ENCODE peak calls at places on chromosomes 16 and 17, in five cellular contexts. C is WTC11, R is HCT116, Z is H1, G is GM12878. F is an unnamed sample.

GRCh38 chr16:67173808-67174705 is 3.7 kb downstream of the NOL3 start:
- DNase-seq in C (peak; percentile 76), R (no peak), Z (peak; percentile 78), G (no peak), F (no peak)

GRCh38 chr17:31677681-31678080 is 181.4 kb downstream of the COPRS start:
- DNase-seq in C (no peak), R (no peak), Z (no peak), G (no peak), F (no peak)

GRCh38 chr16:79437764-79438728 is 162.5 kb downstream of the MAF start:
- DNase-seq in C (peak; percentile 46), R (no peak), Z (peak; percentile 59), G (no peak), F (no peak)

GRCh38 chr16:86777098-86777946 is 199.0 kb downstream of the FOXL1 start:
- DNase-seq in C (no peak), R (no peak), Z (no peak), G (no peak), F (no peak)

GRCh38 chr16:79776243-79776884 is 175.8 kb upstream of the MAF start:
- DNase-seq in C (no peak), R (no peak), Z (no peak), G (no peak), F (no peak)

GRCh38 chr17:63477471-63478440 is 895 bp downstream of the ACE start:
- DNase-seq in C (peak; percentile 29), R (no peak), Z (no peak), G (no peak), F (no peak)

GRCh38 chr17:46782250-46782953 is 36.1 kb downstream of the WNT3 start:
- DNase-seq in C (peak; percentile 75), R (no peak), Z (peak; percentile 69), G (no peak), F (peak; percentile 63)

GRCh38 chr17:28279411-28279810 is 39.6 kb upstream of the TMEM97 start:
- DNase-seq in C (no peak), R (no peak), Z (no peak), G (no peak), F (no peak)

GRCh38 chr16:83744521-83744981 is 63.2 kb upstream of the HSBP1 start:
- DNase-seq in C (no peak), R (no peak), Z (no peak), G (no peak), F (no peak)

GRCh38 chr17:13334374-13334773 is 267.4 kb downstream of the HS3ST3A1 start:
- DNase-seq in C (no peak), R (no peak), Z (no peak), G (no peak), F (no peak)

GRCh38 chr17:12744298-12744697 is 45.0 kb upstream of the ARHGAP44 start:
- DNase-seq in C (no peak), R (no peak), Z (no peak), G (no peak), F (no peak)

GRCh38 chr17:42682400-42683384 is at the start of gene CNTNAP1:
- DNase-seq in C (peak; percentile 73), R (no peak), Z (peak; percentile 77), G (no peak), F (peak; percentile 48)

GRCh38 chr16:67158637-67159600 is 790 bp downstream of the TRADD start:
- DNase-seq in C (peak; percentile 48), R (no peak), Z (peak; percentile 73), G (peak; percentile 71), F (no peak)

GRCh38 chr16:11671271-11671670 is 3.0 kb downstream of the SNN start:
- DNase-seq in C (no peak), R (no peak), Z (no peak), G (no peak), F (no peak)

GRCh38 chr17:73480740-73481139 is 163.5 kb downstream of the SDK2 start:
- DNase-seq in C (no peak), R (no peak), Z (no peak), G (no peak), F (no peak)

GRCh38 chr17:82964851-82965341 is 114.5 kb upstream of the METRNL start:
- DNase-seq in C (no peak), R (no peak), Z (no peak), G (no peak), F (no peak)
- TF ChIP-seq SP1 in C (no peak), R (no peak), Z (no peak), G (no peak), F (no peak)

DNA sequence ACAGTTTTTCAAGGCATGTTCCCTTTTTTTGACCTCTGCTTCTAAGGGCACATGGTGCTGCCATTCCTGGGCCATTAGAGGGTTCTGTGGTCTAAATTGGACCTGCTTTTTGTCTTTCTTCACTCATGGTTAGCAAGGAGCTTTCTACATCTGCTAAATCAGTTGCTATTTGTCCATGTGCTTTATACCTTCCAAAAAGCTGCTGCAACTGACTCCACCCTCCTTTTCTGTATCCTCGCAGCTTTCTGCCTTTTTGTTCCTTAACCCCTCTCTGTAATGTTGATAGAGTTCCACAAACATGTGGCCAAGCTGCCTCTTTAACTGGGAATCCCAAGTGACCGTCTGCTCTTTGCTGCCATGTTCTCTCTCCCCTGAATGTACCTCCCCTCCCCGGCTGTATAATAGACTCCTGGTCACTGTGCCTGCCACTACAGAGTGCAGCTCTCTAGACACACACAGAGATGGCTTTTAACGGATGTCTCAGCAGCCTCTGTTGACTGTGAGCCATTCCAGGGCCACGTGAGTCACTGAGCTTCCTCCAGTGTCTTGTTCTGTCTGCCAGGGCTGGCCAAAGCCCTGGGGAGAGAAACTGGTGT is 57.4 kb upstream of the TEKT3 start:
- DNase-seq in C (no peak), R (no peak), Z (no peak), G (no peak), F (no peak)
- TF ChIP-seq SP1 in C (no peak), R (no peak), Z (no peak), G (no peak), F (no peak)

GRCh38 chr17:58328195-58329034 is at the start of gene TSPOAP1:
- DNase-seq in C (peak; percentile 75), R (no peak), Z (peak; percentile 84), G (peak; percentile 95), F (no peak)
- TF ChIP-seq SP1 in C (no peak), R (no peak), Z (no peak), G (peak; percentile 14), F (no peak)

GRCh38 chr17:33142703-33143299 is 150.3 kb downstream of the ASIC2 start:
- DNase-seq in C (peak; percentile 57), R (no peak), Z (peak; percentile 73), G (no peak), F (peak; percentile 10)
- TF ChIP-seq SP1 in C (no peak), R (no peak), Z (no peak), G (no peak), F (no peak)

GRCh38 chr17:57949649-57950048 is 5.6 kb downstream of the CUEDC1 start:
- DNase-seq in C (no peak), R (no peak), Z (no peak), G (no peak), F (no peak)
- TF ChIP-seq SP1 in C (no peak), R (no peak), Z (no peak), G (no peak), F (no peak)

GRCh38 chr17:71484546-71484945 is 636.3 kb upstream of the SOX9 start:
- DNase-seq in C (no peak), R (no peak), Z (no peak), G (no peak), F (no peak)

GRCh38 chr17:71482625-71483024 is 638.2 kb upstream of the SOX9 start:
- DNase-seq in C (no peak), R (no peak), Z (no peak), G (no peak), F (no peak)

DNA sequence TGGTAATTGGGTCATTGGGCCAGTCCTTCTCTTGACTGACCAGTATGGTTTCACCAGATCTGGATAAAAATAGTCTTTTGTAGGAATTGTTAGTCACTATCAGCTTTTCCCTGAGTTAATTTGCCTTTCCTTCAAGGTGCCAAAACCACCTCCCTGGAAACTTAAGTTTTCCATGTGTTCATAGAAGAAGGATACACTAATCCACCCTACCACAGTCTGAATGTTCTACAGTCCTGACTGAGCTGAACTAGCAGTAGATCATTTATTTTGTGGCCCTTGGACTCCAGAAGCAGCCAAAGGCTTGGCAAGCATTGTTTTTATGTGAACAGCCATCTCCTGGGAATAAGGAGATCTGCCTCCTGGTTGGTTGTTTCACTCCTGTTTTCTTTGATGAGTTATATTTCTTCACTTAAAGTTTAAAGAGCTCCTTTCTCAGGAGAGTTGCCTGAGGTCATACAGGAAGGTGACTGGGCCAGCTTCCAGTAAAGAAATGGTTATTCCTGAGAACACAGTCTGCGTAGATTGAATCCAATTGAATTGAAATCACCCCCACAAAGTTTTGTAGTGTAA is 634.6 kb upstream of the SOX9 start:
- DNase-seq in C (no peak), R (no peak), Z (no peak), G (no peak), F (no peak)
- TF ChIP-seq SP1 in C (no peak), R (no peak), Z (no peak), G (no peak), F (no peak)

DNA sequence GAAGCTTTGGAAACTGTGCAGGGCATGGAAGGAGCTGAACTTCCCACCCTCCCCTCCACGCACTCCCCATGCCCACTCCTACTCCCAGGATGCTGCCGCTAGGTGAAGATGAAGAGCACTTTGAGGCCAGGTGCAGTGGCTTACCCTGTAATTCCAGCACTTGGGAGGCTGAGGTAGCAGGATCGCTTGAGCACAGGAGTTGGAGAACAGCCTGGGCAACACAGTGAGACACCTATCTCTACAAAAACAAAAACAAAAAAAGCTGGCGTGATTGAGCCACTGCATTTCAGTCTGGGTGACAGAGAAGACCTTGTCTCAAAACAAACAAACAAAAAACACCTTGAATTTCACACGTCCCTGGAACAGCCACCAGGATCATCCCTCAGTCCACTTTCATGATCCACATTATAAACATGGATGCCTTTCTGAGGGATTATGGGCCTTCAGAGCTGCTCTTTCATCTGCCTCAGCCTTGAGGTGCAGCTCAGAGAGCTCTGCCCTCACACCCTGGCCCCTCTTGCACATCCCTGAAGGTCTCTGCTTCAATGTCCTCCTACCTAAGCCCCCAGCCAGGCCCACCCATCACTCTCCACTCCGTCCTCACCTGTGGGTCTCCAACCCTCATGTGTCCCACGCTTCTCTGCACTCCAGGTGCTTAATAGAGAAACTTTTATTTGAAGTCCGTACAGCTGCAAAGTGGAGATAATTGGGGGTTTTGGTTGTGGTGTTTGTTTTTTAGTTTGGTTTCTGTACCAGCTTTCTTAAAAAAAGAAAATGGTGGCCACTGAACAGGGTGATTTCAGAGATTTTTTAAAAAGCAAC is 25.8 kb downstream of the PHB1 start:
- DNase-seq in C (no peak), R (no peak), Z (no peak), G (no peak), F (no peak)
- TF ChIP-seq SP1 in C (no peak), R (no peak), Z (no peak), G (no peak), F (no peak)

GRCh38 chr16:87830673-87831420 is 38.5 kb downstream of the SLC7A5 start:
- DNase-seq in C (no peak), R (no peak), Z (no peak), G (no peak), F (no peak)

GRCh38 chr16:87826798-87827587 is 42.3 kb downstream of the SLC7A5 start:
- DNase-seq in C (no peak), R (no peak), Z (no peak), G (no peak), F (no peak)

GRCh38 chr16:87829988-87830672 is 39.2 kb downstream of the SLC7A5 start:
- DNase-seq in C (no peak), R (no peak), Z (no peak), G (no peak), F (no peak)

GRCh38 chr16:87829123-87829980 is 40.0 kb downstream of the SLC7A5 start:
- DNase-seq in C (no peak), R (no peak), Z (no peak), G (no peak), F (no peak)

GRCh38 chr16:87828071-87828971 is 41.0 kb downstream of the SLC7A5 start:
- DNase-seq in C (no peak), R (no peak), Z (no peak), G (no peak), F (no peak)
- TF ChIP-seq SP1 in C (no peak), R (no peak), Z (no peak), G (no peak), F (no peak)

GRCh38 chr17:66309793-66310192 is 7.4 kb downstream of the PRKCA start:
- DNase-seq in C (no peak), R (no peak), Z (no peak), G (no peak), F (no peak)
- TF ChIP-seq SP1 in C (no peak), R (no peak), Z (no peak), G (no peak), F (no peak)